ENCODE peak calls at places on chromosome X, in eight cellular contexts. U is NT2/D1, H is RWPE1, I is non-pigmented ciliary epithelial cell, W is Karpas-422, Y is GF-D8, Q is ovary, E is NCI-H446 treated with DMSO at 0.1 percent for 48 hours. L is an unnamed sample.

GRCh38 chrX:30504309-30504708 is 73.3 kb downstream of the TASL start:
- DNase-seq in I (no peak), U (no peak), E (peak), H (no peak), W (peak), Y (no peak), Q (no peak), L (no peak)

GRCh38 chrX:55135171-55135570 is 46.4 kb downstream of the PAGE2 start:
- DNase-seq in U (no peak), I (no peak), Y (no peak), H (peak), Q (peak), E (no peak), W (peak), L (no peak)

GRCh38 chrX:123361371-123361770 is 177.3 kb downstream of the GRIA3 start:
- DNase-seq in I (no peak), Q (no peak), W (no peak), Y (no peak), U (no peak), H (no peak), E (no peak), L (no peak)

GRCh38 chrX:153773218-153773611 is 7.6 kb upstream of the SRPK3 start:
- DNase-seq in W (no peak), Q (peak), U (no peak), I (no peak), E (no peak), H (no peak), Y (no peak), L (no peak)

GRCh38 chrX:1205681-1206611 is 6.5 kb downstream of the CRLF2 start:
- DNase-seq in H (peak), W (peak), Y (no peak), E (no peak), Q (no peak), I (peak), U (peak), L (peak)

GRCh38 chrX:78455901-78456300 is 128.5 kb upstream of the CYSLTR1 start:
- DNase-seq in H (no peak), Y (no peak), W (no peak), U (no peak), E (no peak), I (no peak), Q (no peak), L (peak)

GRCh38 chrX:2508648-2509335 is 8.0 kb upstream of the DHRSX start:
- DNase-seq in U (no peak), W (no peak), E (no peak), H (no peak), Y (no peak), I (no peak), Q (no peak), L (no peak)

GRCh38 chrX:115560978-115561604 is at the start of gene PLS3:
- DNase-seq in U (peak), I (no peak), W (no peak), H (peak), E (no peak), Y (no peak), Q (peak), L (no peak)

GRCh38 chrX:154436597-154437397 is at the start of gene GDI1:
- DNase-seq in U (no peak), E (no peak), H (peak), W (peak), I (no peak), Y (no peak), Q (peak), L (no peak)

GRCh38 chrX:121782544-121782943 is 735.1 kb downstream of the GLUD2 start:
- DNase-seq in Y (no peak), E (no peak), W (no peak), Q (no peak), H (no peak), U (no peak), I (no peak), L (no peak)

GRCh38 chrX:124033821-124034220 is 72.3 kb downstream of the STAG2 start:
- DNase-seq in U (no peak), H (no peak), I (no peak), Y (no peak), Q (no peak), W (no peak), E (no peak), L (no peak)